ENCODE peak calls at places on chromosome 11, in four cellular contexts. One of them, this sample, is unnamed.

GRCh38 chr11:94295534-94295933 is 8.8 kb upstream of the IZUMO1R start:
- DNase-seq in mucosa of descending colon: no peak
- DNase-seq in fibroblast of lung: no peak
- DNase-seq in SK-N-SH: no peak
- DNase-seq in this sample: no peak

GRCh38 chr11:87878373-87878779 is 296.9 kb downstream of the RAB38 start:
- DNase-seq in fibroblast of lung: peak; percentile 67
- DNase-seq in SK-N-SH: no peak
- DNase-seq in mucosa of descending colon: peak; percentile 33
- DNase-seq in this sample: peak; percentile 80

GRCh38 chr11:64655901-64656601 is 65.0 kb downstream of the SLC22A12 start:
- DNase-seq in fibroblast of lung: peak; percentile 54
- DNase-seq in mucosa of descending colon: no peak
- DNase-seq in SK-N-SH: no peak
- DNase-seq in this sample: peak; percentile 66

GRCh38 chr11:6418199-6418957 is 516 bp downstream of the APBB1 start:
- DNase-seq in SK-N-SH: no peak
- DNase-seq in mucosa of descending colon: peak; percentile 27
- DNase-seq in fibroblast of lung: no peak
- DNase-seq in this sample: peak; percentile 49

GRCh38 chr11:119472186-119472855 is 49.3 kb upstream of the THY1 start:
- DNase-seq in fibroblast of lung: peak; percentile 77
- DNase-seq in mucosa of descending colon: no peak
- DNase-seq in SK-N-SH: no peak
- DNase-seq in this sample: no peak

GRCh38 chr11:88292156-88292844 is 45.2 kb downstream of the CTSC start:
- DNase-seq in fibroblast of lung: peak; percentile 22
- DNase-seq in mucosa of descending colon: peak; percentile 70
- DNase-seq in SK-N-SH: peak; percentile 12
- DNase-seq in this sample: peak; percentile 39

GRCh38 chr11:68471360-68472340 is 11.1 kb downstream of the PPP6R3 start:
- DNase-seq in mucosa of descending colon: no peak
- DNase-seq in SK-N-SH: no peak
- DNase-seq in fibroblast of lung: no peak
- DNase-seq in this sample: no peak

GRCh38 chr11:34180045-34180813 is 74.8 kb downstream of the NAT10 start:
- DNase-seq in fibroblast of lung: no peak
- DNase-seq in SK-N-SH: no peak
- DNase-seq in mucosa of descending colon: no peak
- DNase-seq in this sample: no peak

GRCh38 chr11:5204787-5205186 is 4.3 kb upstream of the OR51V1 start:
- DNase-seq in fibroblast of lung: peak; percentile 83
- DNase-seq in mucosa of descending colon: no peak
- DNase-seq in SK-N-SH: peak; percentile 10
- DNase-seq in this sample: peak; percentile 86

GRCh38 chr11:2767751-2768150 is 68.0 kb upstream of the KCNQ1OT1 start:
- DNase-seq in fibroblast of lung: no peak
- DNase-seq in mucosa of descending colon: no peak
- DNase-seq in SK-N-SH: no peak
- DNase-seq in this sample: no peak

GRCh38 chr11:77137421-77137820 is 9.4 kb downstream of the MYO7A start:
- DNase-seq in mucosa of descending colon: no peak
- DNase-seq in SK-N-SH: no peak
- DNase-seq in fibroblast of lung: no peak
- DNase-seq in this sample: no peak

GRCh38 chr11:130131957-130132850 is 27.4 kb upstream of the ST14 start:
- DNase-seq in fibroblast of lung: peak; percentile 74
- DNase-seq in SK-N-SH: peak; percentile 83
- DNase-seq in mucosa of descending colon: peak; percentile 72
- DNase-seq in this sample: peak; percentile 84

GRCh38 chr11:47393163-47394049 is 15.0 kb upstream of the SLC39A13 start:
- DNase-seq in SK-N-SH: no peak
- DNase-seq in fibroblast of lung: peak; percentile 63
- DNase-seq in mucosa of descending colon: no peak
- DNase-seq in this sample: peak; percentile 46

GRCh38 chr11:93689166-93689734 is 27.8 kb downstream of the CEP295 start:
- DNase-seq in mucosa of descending colon: no peak
- DNase-seq in SK-N-SH: no peak
- DNase-seq in fibroblast of lung: no peak
- DNase-seq in this sample: no peak

GRCh38 chr11:20688761-20689160 is 19.4 kb downstream of the NELL1 start:
- DNase-seq in SK-N-SH: no peak
- DNase-seq in mucosa of descending colon: no peak
- DNase-seq in fibroblast of lung: no peak
- DNase-seq in this sample: no peak

GRCh38 chr11:2825261-2825885 is 60.2 kb downstream of the CDKN1C start:
- DNase-seq in SK-N-SH: no peak
- DNase-seq in mucosa of descending colon: peak; percentile 49
- DNase-seq in fibroblast of lung: peak; percentile 82
- DNase-seq in this sample: peak; percentile 69

GRCh38 chr11:70501933-70502540 is 103.7 kb downstream of the CTTN start:
- DNase-seq in SK-N-SH: no peak
- DNase-seq in mucosa of descending colon: no peak
- DNase-seq in fibroblast of lung: no peak
- DNase-seq in this sample: no peak

GRCh38 chr11:47724041-47724729 is 9.0 kb upstream of the AGBL2 start:
- DNase-seq in mucosa of descending colon: peak; percentile 84
- DNase-seq in fibroblast of lung: peak; percentile 95
- DNase-seq in SK-N-SH: no peak
- DNase-seq in this sample: peak; percentile 72

GRCh38 chr11:59053387-59053786 is 32.7 kb upstream of the GLYATL1B start:
- DNase-seq in SK-N-SH: peak; percentile 21
- DNase-seq in fibroblast of lung: peak; percentile 53
- DNase-seq in mucosa of descending colon: peak; percentile 83
- DNase-seq in this sample: peak; percentile 72

DNA sequence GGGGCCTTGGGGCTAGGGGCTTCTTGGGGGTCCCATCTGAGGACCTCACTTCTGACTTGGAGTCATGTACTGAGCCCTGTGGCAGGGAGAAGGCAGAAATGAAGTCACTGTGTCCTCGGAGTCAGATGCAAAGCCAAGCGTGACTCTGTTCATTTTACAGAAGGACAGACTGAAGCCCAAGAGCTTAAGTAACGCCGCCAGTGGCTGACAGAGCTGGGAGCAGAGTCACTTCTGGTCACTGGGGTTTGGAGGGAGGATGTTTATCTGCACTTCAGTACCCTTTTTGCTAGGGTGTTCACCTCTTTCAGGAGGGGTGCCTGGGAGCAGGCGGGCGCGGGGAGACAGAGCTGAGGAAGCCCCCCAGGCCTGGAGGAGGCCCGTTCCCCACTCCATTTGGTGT is 10.7 kb downstream of the CD6 start:
- DNase-seq in SK-N-SH: no peak
- DNase-seq in fibroblast of lung: no peak
- DNase-seq in mucosa of descending colon: no peak
- DNase-seq in this sample: no peak
- H3K4me1 ChIP-seq in SK-N-SH: no peaks in the 10 kb centered on the region
- H3K4me1 ChIP-seq in fibroblast of lung: peaks cover 3% of the 10 kb centered on the region
- H3K4me1 ChIP-seq in mucosa of descending colon: no peaks in the 10 kb centered on the region
- H3K4me1 ChIP-seq in this sample: no peaks in the 10 kb centered on the region

GRCh38 chr11:46288451-46288850 is 11.0 kb downstream of the CREB3L1 start:
- DNase-seq in SK-N-SH: no peak
- DNase-seq in fibroblast of lung: no peak
- DNase-seq in mucosa of descending colon: no peak
- DNase-seq in this sample: no peak
- H3K4me1 ChIP-seq in SK-N-SH: peaks cover 43% of the 10 kb centered on the region
- H3K4me1 ChIP-seq in fibroblast of lung: peaks cover 43% of the 10 kb centered on the region
- H3K4me1 ChIP-seq in mucosa of descending colon: peaks cover 23% of the 10 kb centered on the region
- H3K4me1 ChIP-seq in this sample: peaks cover 61% of the 10 kb centered on the region

GRCh38 chr11:43925932-43926505 is 16.4 kb upstream of the C11orf96 start:
- DNase-seq in mucosa of descending colon: no peak
- DNase-seq in fibroblast of lung: peak; percentile 67
- DNase-seq in SK-N-SH: peak; percentile 87
- DNase-seq in this sample: no peak
- H3K4me1 ChIP-seq in mucosa of descending colon: no peaks in the 10 kb centered on the region
- H3K4me1 ChIP-seq in fibroblast of lung: peaks cover 29% of the 10 kb centered on the region
- H3K4me1 ChIP-seq in SK-N-SH: no peaks in the 10 kb centered on the region
- H3K4me1 ChIP-seq in this sample: peaks cover 36% of the 10 kb centered on the region

DNA sequence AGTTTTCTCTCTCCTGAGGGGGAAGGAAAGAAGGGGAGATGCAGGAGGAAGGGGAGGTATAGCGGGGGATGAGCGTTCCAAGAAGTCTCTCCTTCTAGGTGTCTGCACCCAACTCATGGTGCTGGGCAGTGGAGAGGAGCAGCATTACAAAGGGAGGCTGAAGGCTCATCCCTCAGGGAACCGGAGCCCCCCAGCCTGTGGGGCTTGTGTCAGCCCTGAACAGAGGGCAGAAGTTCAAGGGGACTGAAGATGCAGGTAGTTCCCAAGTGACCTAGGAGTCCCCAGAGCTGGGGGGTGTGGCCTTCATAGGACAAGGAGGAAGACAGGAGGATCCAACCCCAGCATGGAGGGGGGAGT is 1.8 kb downstream of the C11orf68 start:
- DNase-seq in fibroblast of lung: no peak
- DNase-seq in mucosa of descending colon: no peak
- DNase-seq in SK-N-SH: no peak
- DNase-seq in this sample: no peak
- H3K4me1 ChIP-seq in fibroblast of lung: peaks cover 53% of the 10 kb centered on the region
- H3K4me1 ChIP-seq in mucosa of descending colon: peaks cover 39% of the 10 kb centered on the region
- H3K4me1 ChIP-seq in SK-N-SH: peaks cover 58% of the 10 kb centered on the region
- H3K4me1 ChIP-seq in this sample: peaks cover 70% of the 10 kb centered on the region

GRCh38 chr11:86116996-86117705 is 48.3 kb upstream of the PICALM start:
- DNase-seq in SK-N-SH: no peak
- DNase-seq in mucosa of descending colon: no peak
- DNase-seq in fibroblast of lung: no peak
- DNase-seq in this sample: no peak

GRCh38 chr11:86116386-86116726 is 47.5 kb upstream of the PICALM start:
- DNase-seq in mucosa of descending colon: no peak
- DNase-seq in SK-N-SH: peak; percentile 16
- DNase-seq in fibroblast of lung: peak; percentile 34
- DNase-seq in this sample: peak; percentile 51

GRCh38 chr11:86118201-86118600 is 49.3 kb upstream of the PICALM start:
- DNase-seq in SK-N-SH: no peak
- DNase-seq in mucosa of descending colon: no peak
- DNase-seq in fibroblast of lung: no peak
- DNase-seq in this sample: no peak

GRCh38 chr11:86117706-86118050 is 48.8 kb upstream of the PICALM start:
- DNase-seq in mucosa of descending colon: no peak
- DNase-seq in SK-N-SH: no peak
- DNase-seq in fibroblast of lung: no peak
- DNase-seq in this sample: no peak

DNA sequence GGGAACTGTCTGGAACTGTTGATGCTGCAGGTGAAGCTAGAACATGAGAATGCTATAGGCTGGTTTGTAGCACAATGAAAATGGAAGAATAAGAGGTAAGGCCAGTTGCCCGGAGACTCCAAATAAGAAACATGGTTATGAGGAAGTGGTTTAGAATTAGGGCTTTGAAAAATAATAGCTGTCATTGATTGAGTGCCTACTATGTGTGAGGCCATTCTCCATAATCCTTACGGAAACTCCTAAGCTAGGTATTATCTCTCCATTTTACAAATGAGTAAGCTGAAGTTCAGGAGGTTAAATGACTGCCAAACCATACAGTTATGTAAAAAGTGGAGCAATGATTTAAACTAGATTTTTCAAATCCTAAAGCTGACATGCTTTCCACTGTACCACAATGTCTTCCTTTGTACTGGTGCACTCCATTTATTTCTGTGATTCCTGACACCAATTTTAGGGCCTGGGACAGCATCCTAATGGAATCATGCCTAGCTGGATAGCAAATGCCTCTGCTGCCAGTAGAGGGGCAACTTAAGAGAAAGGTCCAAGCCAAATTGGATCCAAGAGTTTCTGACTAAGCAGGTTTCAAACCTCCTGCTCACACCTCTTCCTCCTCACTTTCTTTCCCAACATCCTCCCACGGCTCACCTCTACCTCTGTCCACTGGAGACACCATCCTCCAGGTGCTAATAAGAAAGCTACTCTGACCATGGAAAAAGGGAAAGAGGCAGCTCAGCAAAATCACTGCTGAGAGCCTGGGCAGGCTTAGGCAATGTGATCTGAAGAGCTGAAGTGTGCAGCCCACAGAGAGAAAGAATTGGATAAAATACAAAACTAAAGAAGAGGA is 46.9 kb upstream of the PICALM start:
- DNase-seq in SK-N-SH: no peak
- DNase-seq in mucosa of descending colon: no peak
- DNase-seq in fibroblast of lung: no peak
- DNase-seq in this sample: no peak
- H3K4me1 ChIP-seq in SK-N-SH: no peaks in the 10 kb centered on the region
- H3K4me1 ChIP-seq in mucosa of descending colon: no peaks in the 10 kb centered on the region
- H3K4me1 ChIP-seq in fibroblast of lung: no peaks in the 10 kb centered on the region
- H3K4me1 ChIP-seq in this sample: peaks cover 18% of the 10 kb centered on the region

This sample was measured in adipocyte.